ENCODE peak calls at places on chromosome 14, in nine cellular contexts. One of them, this sample, is unnamed.

GRCh38 chr14:76761198-76761848 is at the start of gene VASH1:
- DNase-seq in GM19239: peak
- DNase-seq in NCI-H345: peak
- DNase-seq in H1: no peak
- DNase-seq in occipital lobe: peak
- DNase-seq in HTR-8/SVneo: peak
- DNase-seq in stimulated activated CD4-positive, alpha-beta T cell treated with anti-CD3 and anti-CD28 coated beads, Interleukin-12 subunit alpha, Interleukin-12 subunit beta, amount 100 ng/mL, for 48 hours: peak
- DNase-seq in hippocampal formation: peak
- DNase-seq in LoVo: peak
- DNase-seq in this sample: peak

GRCh38 chr14:28398501-28398900 is 368.1 kb upstream of the FOXG1 start:
- DNase-seq in hippocampal formation: no peak
- DNase-seq in NCI-H345: no peak
- DNase-seq in LoVo: no peak
- DNase-seq in occipital lobe: no peak
- DNase-seq in GM19239: no peak
- DNase-seq in stimulated activated CD4-positive, alpha-beta T cell treated with anti-CD3 and anti-CD28 coated beads, Interleukin-12 subunit alpha, Interleukin-12 subunit beta, amount 100 ng/mL, for 48 hours: no peak
- DNase-seq in HTR-8/SVneo: no peak
- DNase-seq in H1: no peak
- DNase-seq in this sample: no peak

GRCh38 chr14:102594514-102595175 is 2.2 kb downstream of the RCOR1 start:
- DNase-seq in LoVo: peak
- DNase-seq in hippocampal formation: peak
- DNase-seq in H1: no peak
- DNase-seq in GM19239: peak
- DNase-seq in stimulated activated CD4-positive, alpha-beta T cell treated with anti-CD3 and anti-CD28 coated beads, Interleukin-12 subunit alpha, Interleukin-12 subunit beta, amount 100 ng/mL, for 48 hours: peak
- DNase-seq in occipital lobe: no peak
- DNase-seq in HTR-8/SVneo: peak
- DNase-seq in NCI-H345: peak
- DNase-seq in this sample: peak

GRCh38 chr14:58878740-58879139 is 241.0 kb downstream of the DACT1 start:
- DNase-seq in occipital lobe: no peak
- DNase-seq in HTR-8/SVneo: no peak
- DNase-seq in LoVo: no peak
- DNase-seq in GM19239: no peak
- DNase-seq in hippocampal formation: no peak
- DNase-seq in stimulated activated CD4-positive, alpha-beta T cell treated with anti-CD3 and anti-CD28 coated beads, Interleukin-12 subunit alpha, Interleukin-12 subunit beta, amount 100 ng/mL, for 48 hours: no peak
- DNase-seq in NCI-H345: no peak
- DNase-seq in H1: no peak
- DNase-seq in this sample: no peak

GRCh38 chr14:70281938-70282337 is 77.5 kb downstream of the COX16 start:
- DNase-seq in NCI-H345: peak
- DNase-seq in H1: no peak
- DNase-seq in hippocampal formation: no peak
- DNase-seq in GM19239: no peak
- DNase-seq in stimulated activated CD4-positive, alpha-beta T cell treated with anti-CD3 and anti-CD28 coated beads, Interleukin-12 subunit alpha, Interleukin-12 subunit beta, amount 100 ng/mL, for 48 hours: no peak
- DNase-seq in HTR-8/SVneo: no peak
- DNase-seq in LoVo: no peak
- DNase-seq in occipital lobe: no peak
- DNase-seq in this sample: peak

GRCh38 chr14:87863047-87863446 is 129.9 kb downstream of the GALC start:
- DNase-seq in H1: no peak
- DNase-seq in LoVo: no peak
- DNase-seq in stimulated activated CD4-positive, alpha-beta T cell treated with anti-CD3 and anti-CD28 coated beads, Interleukin-12 subunit alpha, Interleukin-12 subunit beta, amount 100 ng/mL, for 48 hours: no peak
- DNase-seq in occipital lobe: no peak
- DNase-seq in hippocampal formation: no peak
- DNase-seq in NCI-H345: no peak
- DNase-seq in HTR-8/SVneo: no peak
- DNase-seq in GM19239: no peak
- DNase-seq in this sample: no peak

GRCh38 chr14:81169711-81170103 is 51.1 kb downstream of the GTF2A1 start:
- DNase-seq in GM19239: no peak
- DNase-seq in stimulated activated CD4-positive, alpha-beta T cell treated with anti-CD3 and anti-CD28 coated beads, Interleukin-12 subunit alpha, Interleukin-12 subunit beta, amount 100 ng/mL, for 48 hours: no peak
- DNase-seq in NCI-H345: no peak
- DNase-seq in LoVo: no peak
- DNase-seq in occipital lobe: peak
- DNase-seq in hippocampal formation: peak
- DNase-seq in H1: no peak
- DNase-seq in HTR-8/SVneo: no peak
- DNase-seq in this sample: no peak

GRCh38 chr14:99420711-99421110 is 59.9 kb downstream of the SETD3 start:
- DNase-seq in occipital lobe: no peak
- DNase-seq in stimulated activated CD4-positive, alpha-beta T cell treated with anti-CD3 and anti-CD28 coated beads, Interleukin-12 subunit alpha, Interleukin-12 subunit beta, amount 100 ng/mL, for 48 hours: no peak
- DNase-seq in HTR-8/SVneo: no peak
- DNase-seq in H1: no peak
- DNase-seq in NCI-H345: no peak
- DNase-seq in LoVo: no peak
- DNase-seq in hippocampal formation: no peak
- DNase-seq in GM19239: no peak
- DNase-seq in this sample: no peak